ENCODE peak calls at places on chromosomes 4 and X, in seven cellular contexts. One of them, this sample, is unnamed.
A peak's percentile ranks its signal among the peaks of the same experiment; 100 is the strongest.

GRCh38 chr4:99300934-99301333 is 10.1 kb upstream of the ADH1A start:
- DNase-seq in activated effector memory CD4-positive, alpha-beta T cell treated with anti-CD3 and anti-CD28 coated beads, Interleukin-2, amount 50 U/mL, for 16 hours: no peak
- DNase-seq in NCI-H69: peak; percentile 76
- DNase-seq in psoas muscle: peak; percentile 78
- DNase-seq in CD8-positive, alpha-beta memory T cell: no peak
- DNase-seq in neural crest cell: no peak
- DNase-seq in C1 segment of cervical spinal cord: no peak
- DNase-seq in this sample: no peak

GRCh38 chr4:102352774-102353173 is 7.5 kb upstream of the SLC39A8 start:
- DNase-seq in NCI-H69: peak; percentile 5
- DNase-seq in CD8-positive, alpha-beta memory T cell: no peak
- DNase-seq in neural crest cell: no peak
- DNase-seq in psoas muscle: no peak
- DNase-seq in C1 segment of cervical spinal cord: no peak
- DNase-seq in activated effector memory CD4-positive, alpha-beta T cell treated with anti-CD3 and anti-CD28 coated beads, Interleukin-2, amount 50 U/mL, for 16 hours: no peak
- DNase-seq in this sample: no peak

GRCh38 chrX:53383376-53384087 is 38.9 kb downstream of the SMC1A start:
- DNase-seq in psoas muscle: no peak
- DNase-seq in NCI-H69: no peak
- DNase-seq in activated effector memory CD4-positive, alpha-beta T cell treated with anti-CD3 and anti-CD28 coated beads, Interleukin-2, amount 50 U/mL, for 16 hours: no peak
- DNase-seq in neural crest cell: no peak
- DNase-seq in CD8-positive, alpha-beta memory T cell: no peak
- DNase-seq in C1 segment of cervical spinal cord: no peak
- DNase-seq in this sample: no peak

GRCh38 chr4:169854090-169854489 is 96.3 kb upstream of the HPF1 start:
- DNase-seq in CD8-positive, alpha-beta memory T cell: no peak
- DNase-seq in NCI-H69: peak; percentile 16
- DNase-seq in psoas muscle: no peak
- DNase-seq in neural crest cell: no peak
- DNase-seq in activated effector memory CD4-positive, alpha-beta T cell treated with anti-CD3 and anti-CD28 coated beads, Interleukin-2, amount 50 U/mL, for 16 hours: no peak
- DNase-seq in C1 segment of cervical spinal cord: no peak
- DNase-seq in this sample: no peak

GRCh38 chr4:163331629-163332360 is 601 bp downstream of the NPY1R start:
- DNase-seq in neural crest cell: peak; percentile 21
- DNase-seq in psoas muscle: peak; percentile 15
- DNase-seq in C1 segment of cervical spinal cord: peak; percentile 45
- DNase-seq in CD8-positive, alpha-beta memory T cell: no peak
- DNase-seq in activated effector memory CD4-positive, alpha-beta T cell treated with anti-CD3 and anti-CD28 coated beads, Interleukin-2, amount 50 U/mL, for 16 hours: no peak
- DNase-seq in NCI-H69: peak; percentile 8
- DNase-seq in this sample: peak; percentile 87

GRCh38 chr4:59339631-59340030 is 1860.5 kb upstream of the ADGRL3 start:
- DNase-seq in psoas muscle: no peak
- DNase-seq in activated effector memory CD4-positive, alpha-beta T cell treated with anti-CD3 and anti-CD28 coated beads, Interleukin-2, amount 50 U/mL, for 16 hours: no peak
- DNase-seq in C1 segment of cervical spinal cord: peak; percentile 4
- DNase-seq in neural crest cell: no peak
- DNase-seq in CD8-positive, alpha-beta memory T cell: no peak
- DNase-seq in NCI-H69: peak; percentile 25
- DNase-seq in this sample: peak; percentile 6

GRCh38 chr4:84927428-84927827 is 39.1 kb downstream of the WDFY3 start:
- DNase-seq in CD8-positive, alpha-beta memory T cell: no peak
- DNase-seq in C1 segment of cervical spinal cord: no peak
- DNase-seq in neural crest cell: no peak
- DNase-seq in psoas muscle: no peak
- DNase-seq in NCI-H69: peak; percentile 12
- DNase-seq in activated effector memory CD4-positive, alpha-beta T cell treated with anti-CD3 and anti-CD28 coated beads, Interleukin-2, amount 50 U/mL, for 16 hours: no peak
- DNase-seq in this sample: no peak

GRCh38 chrX:31228415-31228832 is 156.6 kb upstream of the FTHL17 start:
- DNase-seq in NCI-H69: no peak
- DNase-seq in psoas muscle: no peak
- DNase-seq in C1 segment of cervical spinal cord: no peak
- DNase-seq in CD8-positive, alpha-beta memory T cell: no peak
- DNase-seq in activated effector memory CD4-positive, alpha-beta T cell treated with anti-CD3 and anti-CD28 coated beads, Interleukin-2, amount 50 U/mL, for 16 hours: no peak
- DNase-seq in neural crest cell: no peak
- DNase-seq in this sample: no peak

GRCh38 chr4:112361181-112361791 is 64.1 kb downstream of the ALPK1 start:
- DNase-seq in C1 segment of cervical spinal cord: no peak
- DNase-seq in CD8-positive, alpha-beta memory T cell: no peak
- DNase-seq in neural crest cell: no peak
- DNase-seq in psoas muscle: no peak
- DNase-seq in NCI-H69: peak; percentile 56
- DNase-seq in activated effector memory CD4-positive, alpha-beta T cell treated with anti-CD3 and anti-CD28 coated beads, Interleukin-2, amount 50 U/mL, for 16 hours: no peak
- DNase-seq in this sample: no peak

GRCh38 chr4:184102927-184103326 is 114.7 kb downstream of the ENPP6 start:
- DNase-seq in neural crest cell: no peak
- DNase-seq in NCI-H69: no peak
- DNase-seq in CD8-positive, alpha-beta memory T cell: no peak
- DNase-seq in activated effector memory CD4-positive, alpha-beta T cell treated with anti-CD3 and anti-CD28 coated beads, Interleukin-2, amount 50 U/mL, for 16 hours: no peak
- DNase-seq in C1 segment of cervical spinal cord: no peak
- DNase-seq in psoas muscle: no peak
- DNase-seq in this sample: peak; percentile 25

GRCh38 chrX:147699061-147699460 is 212.7 kb upstream of the FMR1 start:
- DNase-seq in C1 segment of cervical spinal cord: no peak
- DNase-seq in activated effector memory CD4-positive, alpha-beta T cell treated with anti-CD3 and anti-CD28 coated beads, Interleukin-2, amount 50 U/mL, for 16 hours: no peak
- DNase-seq in CD8-positive, alpha-beta memory T cell: no peak
- DNase-seq in NCI-H69: no peak
- DNase-seq in psoas muscle: no peak
- DNase-seq in neural crest cell: no peak
- DNase-seq in this sample: no peak

GRCh38 chrX:14015294-14015693 is 14.4 kb downstream of the GEMIN8 start:
- DNase-seq in CD8-positive, alpha-beta memory T cell: no peak
- DNase-seq in C1 segment of cervical spinal cord: no peak
- DNase-seq in NCI-H69: no peak
- DNase-seq in neural crest cell: no peak
- DNase-seq in activated effector memory CD4-positive, alpha-beta T cell treated with anti-CD3 and anti-CD28 coated beads, Interleukin-2, amount 50 U/mL, for 16 hours: no peak
- DNase-seq in psoas muscle: no peak
- DNase-seq in this sample: no peak

GRCh38 chr4:108080752-108081151 is 88.0 kb downstream of the LEF1 start:
- DNase-seq in C1 segment of cervical spinal cord: no peak
- DNase-seq in CD8-positive, alpha-beta memory T cell: no peak
- DNase-seq in neural crest cell: no peak
- DNase-seq in activated effector memory CD4-positive, alpha-beta T cell treated with anti-CD3 and anti-CD28 coated beads, Interleukin-2, amount 50 U/mL, for 16 hours: peak; percentile 68
- DNase-seq in NCI-H69: no peak
- DNase-seq in psoas muscle: no peak
- DNase-seq in this sample: no peak

This sample was measured in retina.